ENCODE peak calls at places on chromosomes 16 and 17, in four cellular contexts. Z, G, W and S are unnamed samples.

GRCh38 chr17:3385869-3386816 is at the start of gene OR3A2:
- DNase-seq in G (peak), W (no peak), Z (no peak), S (no peak)

GRCh38 chr17:77507116-77507885 is 366.5 kb downstream of the SEC14L1 start:
- DNase-seq in G (no peak), W (no peak), Z (no peak), S (no peak)

GRCh38 chr16:19666451-19666850 is 51.6 kb downstream of the KNOP1 start:
- DNase-seq in W (no peak), G (no peak), Z (no peak), S (no peak)

GRCh38 chr16:15765880-15766279 is 90.9 kb downstream of the MYH11 start:
- DNase-seq in Z (peak), W (peak), G (no peak), S (peak)

GRCh38 chr16:88004391-88004790 is 53.2 kb downstream of the BANP start:
- DNase-seq in G (no peak), W (no peak), Z (no peak), S (no peak)

GRCh38 chr16:48999508-48999907 is 282.1 kb downstream of the CBLN1 start:
- DNase-seq in W (no peak), G (no peak), Z (no peak), S (no peak)

GRCh38 chr17:65058615-65059014 is 2.1 kb upstream of the GNA13 start:
- DNase-seq in W (no peak), G (no peak), Z (no peak), S (no peak)

GRCh38 chr17:1793447-1793806 is 31.6 kb downstream of the SERPINF1 start:
- DNase-seq in G (no peak), Z (no peak), W (no peak), S (no peak)

GRCh38 chr17:78368348-78368747 is 8.5 kb upstream of the SOCS3 start:
- DNase-seq in W (no peak), G (no peak), Z (no peak), S (no peak)

GRCh38 chr16:88499836-88500251 is 46.8 kb downstream of the ZFPM1 start:
- DNase-seq in W (no peak), G (no peak), Z (no peak), S (no peak)

GRCh38 chr17:71110326-71110725 is 941.0 kb downstream of the KCNJ2 start:
- DNase-seq in G (no peak), W (peak), Z (no peak), S (no peak)

GRCh38 chr16:83981799-83982198 is 13.8 kb downstream of the NECAB2 start:
- DNase-seq in Z (no peak), G (no peak), W (no peak), S (no peak)

GRCh38 chr17:17836818-17837379 is at the start of gene SREBF1:
- DNase-seq in W (peak), G (peak), Z (peak), S (no peak)